ENCODE peak calls at places on chromosomes 12 and 14, in four cellular contexts. One of them, this sample, is unnamed.

GRCh38 chr12:47742253-47742825 is 16.3 kb downstream of the RAPGEF3 start:
- DNase-seq in stimulated activated naive CD8-positive, alpha-beta T cell treated with anti-CD3 and anti-CD28 coated beads, Interleukin-15, Interleukin-2, amounts not matched to agents 100 U/mL and 50 U/mL, for 24 hours: peak
- DNase-seq in caudate nucleus: peak
- DNase-seq in NCI-H1436: no peak
- DNase-seq in this sample: no peak

GRCh38 chr14:77077040-77077439 is 21.0 kb upstream of the CIPC start:
- DNase-seq in stimulated activated naive CD8-positive, alpha-beta T cell treated with anti-CD3 and anti-CD28 coated beads, Interleukin-15, Interleukin-2, amounts not matched to agents 100 U/mL and 50 U/mL, for 24 hours: no peak
- DNase-seq in caudate nucleus: no peak
- DNase-seq in NCI-H1436: no peak
- DNase-seq in this sample: no peak

GRCh38 chr14:101817511-101818001 is 56.0 kb downstream of the PPP2R5C start:
- DNase-seq in stimulated activated naive CD8-positive, alpha-beta T cell treated with anti-CD3 and anti-CD28 coated beads, Interleukin-15, Interleukin-2, amounts not matched to agents 100 U/mL and 50 U/mL, for 24 hours: peak
- DNase-seq in caudate nucleus: no peak
- DNase-seq in NCI-H1436: no peak
- DNase-seq in this sample: no peak

GRCh38 chr12:47349770-47350408 is 270.1 kb upstream of the AMIGO2 start:
- DNase-seq in stimulated activated naive CD8-positive, alpha-beta T cell treated with anti-CD3 and anti-CD28 coated beads, Interleukin-15, Interleukin-2, amounts not matched to agents 100 U/mL and 50 U/mL, for 24 hours: peak
- DNase-seq in caudate nucleus: no peak
- DNase-seq in NCI-H1436: no peak
- DNase-seq in this sample: no peak

GRCh38 chr14:35533357-35534129 is 421 bp upstream of the INSM2 start:
- DNase-seq in stimulated activated naive CD8-positive, alpha-beta T cell treated with anti-CD3 and anti-CD28 coated beads, Interleukin-15, Interleukin-2, amounts not matched to agents 100 U/mL and 50 U/mL, for 24 hours: peak
- DNase-seq in caudate nucleus: peak
- DNase-seq in NCI-H1436: peak
- DNase-seq in this sample: no peak

GRCh38 chr14:102892660-102893059 is 29.8 kb upstream of the AMN start:
- DNase-seq in stimulated activated naive CD8-positive, alpha-beta T cell treated with anti-CD3 and anti-CD28 coated beads, Interleukin-15, Interleukin-2, amounts not matched to agents 100 U/mL and 50 U/mL, for 24 hours: no peak
- DNase-seq in caudate nucleus: no peak
- DNase-seq in NCI-H1436: no peak
- DNase-seq in this sample: peak

GRCh38 chr12:112091563-112091962 is 17.0 kb downstream of the NAA25 start:
- DNase-seq in stimulated activated naive CD8-positive, alpha-beta T cell treated with anti-CD3 and anti-CD28 coated beads, Interleukin-15, Interleukin-2, amounts not matched to agents 100 U/mL and 50 U/mL, for 24 hours: no peak
- DNase-seq in caudate nucleus: no peak
- DNase-seq in NCI-H1436: no peak
- DNase-seq in this sample: no peak

GRCh38 chr12:12877789-12878455 is 13.4 kb upstream of the GPRC5A start:
- DNase-seq in stimulated activated naive CD8-positive, alpha-beta T cell treated with anti-CD3 and anti-CD28 coated beads, Interleukin-15, Interleukin-2, amounts not matched to agents 100 U/mL and 50 U/mL, for 24 hours: no peak
- DNase-seq in caudate nucleus: no peak
- DNase-seq in NCI-H1436: no peak
- DNase-seq in this sample: no peak

GRCh38 chr14:33950320-33951182 is at the start of gene EGLN3:
- DNase-seq in stimulated activated naive CD8-positive, alpha-beta T cell treated with anti-CD3 and anti-CD28 coated beads, Interleukin-15, Interleukin-2, amounts not matched to agents 100 U/mL and 50 U/mL, for 24 hours: peak
- DNase-seq in caudate nucleus: peak
- DNase-seq in NCI-H1436: peak
- DNase-seq in this sample: peak

GRCh38 chr14:39492267-39492666 is 60.0 kb upstream of the FBXO33 start:
- DNase-seq in stimulated activated naive CD8-positive, alpha-beta T cell treated with anti-CD3 and anti-CD28 coated beads, Interleukin-15, Interleukin-2, amounts not matched to agents 100 U/mL and 50 U/mL, for 24 hours: no peak
- DNase-seq in caudate nucleus: no peak
- DNase-seq in NCI-H1436: no peak
- DNase-seq in this sample: no peak

GRCh38 chr12:119178544-119179334 is at the start of gene HSPB8:
- DNase-seq in stimulated activated naive CD8-positive, alpha-beta T cell treated with anti-CD3 and anti-CD28 coated beads, Interleukin-15, Interleukin-2, amounts not matched to agents 100 U/mL and 50 U/mL, for 24 hours: no peak
- DNase-seq in caudate nucleus: peak
- DNase-seq in NCI-H1436: no peak
- DNase-seq in this sample: peak

GRCh38 chr12:56838602-56839488 is 75.7 kb downstream of the HSD17B6 start:
- DNase-seq in stimulated activated naive CD8-positive, alpha-beta T cell treated with anti-CD3 and anti-CD28 coated beads, Interleukin-15, Interleukin-2, amounts not matched to agents 100 U/mL and 50 U/mL, for 24 hours: no peak
- DNase-seq in caudate nucleus: no peak
- DNase-seq in NCI-H1436: no peak
- DNase-seq in this sample: no peak